ENCODE peak calls at places on chromosome 6, in nine cellular contexts. H is fibroblast of the aortic adventitia; A is AG10803; N is Peyer's patch; L is SW480; K is brain microvascular endothelial cell; R is cardiac fibroblast; Y is myocyte; G is stimulated activated CD8-positive, alpha-beta memory T cell treated with anti-CD3 and anti-CD28 coated beads, Interleukin-7, amount 100 ng/mL, for 1 hour. T is an unnamed sample.

GRCh38 chr6:149847943-149848267 is 16.3 kb downstream of the LRP11 start:
- DNase-seq in K (no peak), N (no peak), L (no peak), A (no peak), H (no peak), G (no peak), R (no peak), Y (no peak), T (peak)

GRCh38 chr6:126054258-126054702 is 67.9 kb downstream of the TRMT11 start:
- DNase-seq in L (no peak), K (peak), N (no peak), H (no peak), G (no peak), Y (no peak), A (peak), R (peak), T (peak)

GRCh38 chr6:35554811-35555210 is 42.1 kb upstream of the TULP1 start:
- DNase-seq in K (no peak), G (no peak), R (no peak), Y (no peak), H (no peak), L (no peak), A (no peak), N (no peak), T (no peak)

GRCh38 chr6:83193747-83194582 is 808 bp downstream of the RWDD2A start:
- DNase-seq in L (peak), N (peak), K (no peak), H (no peak), Y (peak), A (peak), R (peak), G (no peak), T (no peak)

GRCh38 chr6:154276810-154277577 is 79.6 kb downstream of the IPCEF1 start:
- DNase-seq in R (peak), K (no peak), G (no peak), A (peak), Y (peak), H (peak), N (no peak), L (peak), T (peak)

GRCh38 chr6:141653590-141653989 is 479.1 kb upstream of the GJE1 start:
- DNase-seq in G (no peak), L (no peak), Y (peak), N (no peak), H (no peak), A (no peak), K (no peak), R (peak), T (peak)

GRCh38 chr6:34771727-34772126 is 14.4 kb downstream of the SNRPC start:
- DNase-seq in H (peak), G (no peak), K (peak), L (peak), A (peak), N (no peak), R (peak), Y (peak), T (peak)

GRCh38 chr6:16663896-16664295 is 97.4 kb downstream of the ATXN1 start:
- DNase-seq in R (no peak), H (no peak), K (no peak), A (peak), Y (peak), N (no peak), G (no peak), L (no peak), T (no peak)

GRCh38 chr6:28695671-28696537 is 170.2 kb downstream of the GPX5 start:
- DNase-seq in L (no peak), G (no peak), R (no peak), K (peak), N (no peak), A (peak), Y (peak), H (peak), T (peak)

GRCh38 chr6:21070620-21071019 is 522.9 kb upstream of the SOX4 start:
- DNase-seq in L (no peak), K (no peak), Y (no peak), G (no peak), R (peak), N (no peak), H (peak), A (no peak), T (no peak)

GRCh38 chr6:31886426-31887068 is 7.8 kb upstream of the SLC44A4 start:
- DNase-seq in K (no peak), A (no peak), G (no peak), Y (no peak), H (no peak), R (no peak), L (no peak), N (peak), T (no peak)

GRCh38 chr6:52390361-52390727 is 28.4 kb downstream of the PAQR8 start:
- DNase-seq in A (peak), K (peak), L (peak), Y (peak), N (no peak), G (no peak), H (peak), R (peak), T (peak)

GRCh38 chr6:6962699-6963098 is 145.1 kb upstream of the RREB1 start:
- DNase-seq in R (no peak), L (no peak), H (no peak), G (no peak), K (no peak), A (no peak), N (no peak), Y (no peak), T (no peak)

GRCh38 chr6:145813285-145814034 is 1.1 kb downstream of the FBXO30 start:
- DNase-seq in G (no peak), R (peak), L (peak), N (no peak), A (peak), K (peak), H (peak), Y (peak), T (peak)

GRCh38 chr6:75414445-75415021 is 79.1 kb downstream of the FILIP1 start:
- DNase-seq in R (no peak), K (no peak), L (no peak), N (no peak), Y (no peak), H (no peak), G (no peak), A (no peak), T (no peak)

GRCh38 chr6:64538760-64539159 is 903.2 kb downstream of the PHF3 start:
- DNase-seq in N (no peak), R (no peak), K (no peak), A (no peak), H (no peak), G (no peak), L (no peak), Y (no peak), T (no peak)

GRCh38 chr6:169450097-169450496 is 196.5 kb upstream of the THBS2 start:
- DNase-seq in N (no peak), H (no peak), R (no peak), L (no peak), A (no peak), K (peak), G (no peak), Y (peak), T (no peak)

GRCh38 chr6:32785781-32786533 is 22.6 kb upstream of the HLA-DQB2 start:
- DNase-seq in G (no peak), L (peak), H (peak), A (peak), R (peak), K (peak), N (no peak), Y (peak), T (peak)

GRCh38 chr6:106533079-106533478 is 96.2 kb downstream of the RTN4IP1 start:
- DNase-seq in R (no peak), Y (no peak), L (no peak), N (no peak), G (no peak), K (no peak), A (no peak), H (no peak), T (no peak)

GRCh38 chr6:14635195-14635594 is 517.6 kb downstream of the CD83 start:
- DNase-seq in A (no peak), R (no peak), Y (no peak), L (no peak), H (no peak), G (no peak), K (no peak), N (no peak), T (no peak)

GRCh38 chr6:149235130-149235561 is 82.4 kb upstream of the TAB2 start:
- DNase-seq in A (peak), R (peak), N (no peak), H (peak), G (no peak), Y (peak), K (peak), L (peak), T (peak)

GRCh38 chr6:84150680-84151079 is 76.8 kb downstream of the CEP162 start:
- DNase-seq in K (peak), H (peak), L (no peak), N (no peak), A (peak), R (peak), Y (peak), G (no peak), T (peak)

GRCh38 chr6:133352046-133352445 is 110.9 kb downstream of the EYA4 start:
- DNase-seq in H (no peak), G (no peak), L (no peak), A (no peak), R (no peak), Y (no peak), N (no peak), K (no peak), T (no peak)

GRCh38 chr6:31713991-31714684 is 1.0 kb upstream of the LY6G6D start:
- DNase-seq in N (no peak), Y (no peak), A (no peak), G (no peak), H (no peak), R (no peak), K (no peak), L (peak), T (no peak)

GRCh38 chr6:52887912-52888535 is 21.5 kb downstream of the GSTA3 start:
- DNase-seq in A (no peak), H (no peak), G (no peak), Y (no peak), N (no peak), R (no peak), K (no peak), L (peak), T (peak)

GRCh38 chr6:29956518-29956917 is 14.2 kb downstream of the HLA-A start:
- DNase-seq in L (no peak), R (no peak), K (no peak), N (no peak), Y (no peak), H (no peak), G (no peak), A (no peak), T (no peak)

GRCh38 chr6:117206951-117207687 is 58.2 kb upstream of the VGLL2 start:
- DNase-seq in G (no peak), K (no peak), H (no peak), L (peak), R (no peak), Y (peak), A (no peak), N (no peak), T (no peak)

GRCh38 chr6:28922841-28923317 is 906 bp downstream of the TRIM27 start:
- DNase-seq in H (peak), R (peak), N (no peak), A (peak), K (peak), G (no peak), Y (no peak), L (peak), T (peak)

GRCh38 chr6:33168624-33169023 is 23.6 kb downstream of the COL11A2 start:
- DNase-seq in K (no peak), N (no peak), A (no peak), G (no peak), L (no peak), R (no peak), H (no peak), Y (no peak), T (no peak)

GRCh38 chr6:111691345-111692225 is 85.9 kb upstream of the TRAF3IP2 start:
- DNase-seq in L (no peak), G (no peak), Y (peak), N (no peak), K (no peak), A (peak), H (peak), R (peak), T (peak)

GRCh38 chr6:45584127-45584526 is 206.4 kb upstream of the SUPT3H start:
- DNase-seq in G (no peak), Y (no peak), H (no peak), A (no peak), N (no peak), K (no peak), L (no peak), R (no peak), T (no peak)

GRCh38 chr6:147203311-147204059 is 732 bp upstream of the STXBP5 start:
- DNase-seq in Y (peak), R (peak), N (peak), K (peak), G (peak), L (peak), A (peak), H (peak), T (peak)

GRCh38 chr6:2127484-2127911 is 117.9 kb downstream of the GMDS start:
- DNase-seq in K (no peak), A (no peak), Y (no peak), R (peak), N (no peak), L (no peak), G (peak), H (no peak), T (no peak)

GRCh38 chr6:36911946-36912555 is 26.3 kb downstream of the C6orf89 start:
- DNase-seq in H (no peak), L (no peak), G (no peak), A (no peak), Y (no peak), K (no peak), R (no peak), N (no peak), T (no peak)

GRCh38 chr6:63802606-63803206 is 167.1 kb downstream of the PHF3 start:
- DNase-seq in K (peak), L (peak), A (peak), Y (peak), R (peak), H (peak), G (no peak), N (no peak), T (peak)